ENCODE peak calls at places on chromosome 12, in eight cellular contexts. L, R, S, U, Q, I, V and A are unnamed samples.
A peak's percentile ranks its signal among the peaks of the same experiment; 100 is the strongest.

GRCh38 chr12:124694250-124694649 is 126.8 kb upstream of the NCOR2 start:
- DNase-seq in V (peak; percentile 89), S (no peak), R (no peak), L (no peak), Q (no peak), U (peak; percentile 72), I (no peak), A (no peak)

GRCh38 chr12:93785262-93786010 is 108.3 kb downstream of the CRADD start:
- DNase-seq in S (no peak), I (peak; percentile 80), V (no peak), R (peak; percentile 95), Q (peak; percentile 9), L (no peak), U (peak; percentile 62), A (no peak)

GRCh38 chr12:130338794-130339601 is 1.3 kb downstream of the PIWIL1 start:
- DNase-seq in R (no peak), Q (no peak), V (peak; percentile 4), I (no peak), L (no peak), U (no peak), S (no peak), A (no peak)

GRCh38 chr12:90858261-90858660 is 96.7 kb downstream of the CCER1 start:
- DNase-seq in R (peak; percentile 25), U (no peak), V (no peak), L (no peak), I (no peak), Q (no peak), S (peak; percentile 24), A (no peak)

GRCh38 chr12:98736352-98737326 is 91.5 kb downstream of the APAF1 start:
- DNase-seq in I (no peak), L (no peak), V (peak; percentile 78), Q (no peak), U (no peak), R (no peak), S (no peak), A (no peak)

GRCh38 chr12:108633081-108633533 is 587 bp downstream of the SELPLG start:
- DNase-seq in U (no peak), V (no peak), L (no peak), R (no peak), Q (no peak), S (no peak), I (no peak), A (no peak)

GRCh38 chr12:46718495-46718894 is 107.3 kb downstream of the SLC38A4 start:
- DNase-seq in V (no peak), U (no peak), S (no peak), I (no peak), R (no peak), L (no peak), Q (no peak), A (no peak)

GRCh38 chr12:33296529-33296928 is 143.1 kb downstream of the SYT10 start:
- DNase-seq in U (no peak), S (no peak), L (no peak), V (no peak), Q (no peak), I (no peak), R (no peak), A (no peak)

GRCh38 chr12:55732288-55732687 is 3.5 kb upstream of the CD63 start:
- DNase-seq in R (no peak), L (no peak), S (no peak), V (no peak), Q (no peak), U (no peak), I (no peak), A (no peak)

GRCh38 chr12:106359620-106360399 is 2.3 kb downstream of the POLR3B start:
- DNase-seq in S (no peak), L (no peak), Q (no peak), I (no peak), U (no peak), V (no peak), R (no peak), A (no peak)

GRCh38 chr12:78118036-78118435 is 287.3 kb downstream of the NAV3 start:
- DNase-seq in I (no peak), Q (no peak), L (no peak), R (no peak), S (no peak), U (no peak), V (peak; percentile 35), A (no peak)

GRCh38 chr12:77493311-77493710 is 337.4 kb upstream of the NAV3 start:
- DNase-seq in S (no peak), I (no peak), U (no peak), Q (no peak), L (no peak), R (no peak), V (no peak), A (no peak)

GRCh38 chr12:10364839-10365681 is 24.8 kb downstream of the KLRK1 start:
- DNase-seq in I (no peak), Q (peak; percentile 51), V (peak; percentile 26), S (peak; percentile 83), R (peak; percentile 89), L (peak; percentile 87), U (peak; percentile 66), A (peak; percentile 64)

GRCh38 chr12:42104784-42105183 is 39.9 kb downstream of the GXYLT1 start:
- DNase-seq in Q (no peak), I (no peak), V (no peak), R (no peak), L (no peak), S (no peak), U (no peak), A (no peak)

GRCh38 chr12:124388679-124389536 is 94.0 kb downstream of the RFLNA start:
- DNase-seq in S (peak; percentile 87), I (peak; percentile 86), L (peak; percentile 79), U (peak; percentile 50), Q (peak; percentile 45), V (peak; percentile 22), R (peak; percentile 94), A (peak; percentile 69)

GRCh38 chr12:10167588-10167987 is 4.3 kb downstream of the OLR1 start:
- DNase-seq in V (no peak), I (peak; percentile 70), S (peak; percentile 46), L (no peak), Q (no peak), U (peak; percentile 99), R (no peak), A (no peak)

GRCh38 chr12:115094163-115094816 is 410.3 kb upstream of the TBX3 start:
- DNase-seq in S (no peak), V (no peak), I (no peak), L (no peak), R (no peak), Q (no peak), U (no peak), A (no peak)